ENCODE peak calls at places on chromosomes 11 and 22, in seven cellular contexts. K, D, E, T, I, M and X are unnamed samples. For H3K27me3 and H3K9me3, the result is how much of the 10 kb centered on the place peaks cover.

GRCh38 chr11:10930224-10930960 is 72.5 kb upstream of the ZBED5 start:
- DNase-seq in K (no peak), D (no peak), E (no peak), T (no peak), I (no peak), M (no peak), X (no peak)

GRCh38 chr11:35953081-35953480 is 9.2 kb downstream of the LDLRAD3 start:
- DNase-seq in K (peak), D (no peak), E (no peak), T (no peak), I (no peak), M (no peak), X (no peak)

GRCh38 chr11:975824-976223 is 50.2 kb downstream of the AP2A2 start:
- DNase-seq in K (peak), D (no peak), E (peak), T (peak), I (peak), M (no peak), X (peak)

GRCh38 chr11:64743591-64744543 is at the start of gene RASGRP2:
- DNase-seq in K (peak), D (no peak), E (peak), T (peak), I (peak), M (no peak), X (no peak)

GRCh38 chr22:45238431-45239377 is 2.0 kb downstream of the KIAA0930 start:
- DNase-seq in K (peak), D (no peak), E (no peak), T (no peak), I (no peak), M (no peak), X (no peak)

GRCh38 chr11:110131386-110132123 is 38.4 kb downstream of the ZC3H12C start:
- DNase-seq in K (no peak), D (no peak), E (no peak), T (no peak), I (no peak), M (no peak), X (no peak)

GRCh38 chr11:102564110-102564509 is 33.6 kb upstream of the MMP7 start:
- DNase-seq in K (no peak), D (peak), E (no peak), T (peak), I (no peak), M (no peak), X (no peak)

GRCh38 chr22:25840162-25840561 is 98.2 kb downstream of the MYO18B start:
- DNase-seq in K (no peak), D (no peak), E (no peak), T (no peak), I (peak), M (no peak), X (no peak)

GRCh38 chr22:30305519-30305905 is 16.2 kb upstream of the CASTOR1 start:
- DNase-seq in K (no peak), D (no peak), E (no peak), T (no peak), I (no peak), M (peak), X (no peak)

GRCh38 chr22:19046719-19047609 is 75.2 kb downstream of the DGCR2 start:
- DNase-seq in K (no peak), D (no peak), E (no peak), T (no peak), I (no peak), M (no peak), X (no peak)

GRCh38 chr11:1863352-1864215 is 10.7 kb downstream of the LSP1 start:
- DNase-seq in K (peak), D (peak), E (peak), T (peak), I (no peak), M (no peak), X (peak)

DNA sequence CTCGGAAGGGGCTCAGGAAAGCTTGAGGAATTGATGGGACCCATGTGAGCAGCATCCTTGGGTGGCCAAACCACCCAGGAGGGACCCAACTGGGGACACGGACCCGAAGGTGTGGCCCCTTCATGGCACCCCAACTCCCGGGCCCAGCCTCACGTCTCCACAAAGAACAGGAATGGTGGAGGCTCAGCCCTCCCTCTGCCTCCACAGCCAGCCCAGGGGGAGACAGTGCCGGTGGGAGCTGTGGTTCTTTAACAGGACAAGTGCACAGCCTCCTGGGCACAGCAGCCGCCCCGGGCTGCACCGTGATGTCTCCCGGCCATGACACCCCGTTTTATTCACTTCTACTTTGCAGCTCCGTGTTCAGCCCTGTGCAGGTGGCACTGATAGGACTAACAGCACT is 587.2 kb downstream of the BRD1 start:
- DNase-seq in K (no peak), D (no peak), E (no peak), T (no peak), I (peak), M (no peak), X (no peak)
- H3K27me3 ChIP-seq in K (under half), D (under half), E (under half), T (under half), I (under half), M (under half), X (under half)

DNA sequence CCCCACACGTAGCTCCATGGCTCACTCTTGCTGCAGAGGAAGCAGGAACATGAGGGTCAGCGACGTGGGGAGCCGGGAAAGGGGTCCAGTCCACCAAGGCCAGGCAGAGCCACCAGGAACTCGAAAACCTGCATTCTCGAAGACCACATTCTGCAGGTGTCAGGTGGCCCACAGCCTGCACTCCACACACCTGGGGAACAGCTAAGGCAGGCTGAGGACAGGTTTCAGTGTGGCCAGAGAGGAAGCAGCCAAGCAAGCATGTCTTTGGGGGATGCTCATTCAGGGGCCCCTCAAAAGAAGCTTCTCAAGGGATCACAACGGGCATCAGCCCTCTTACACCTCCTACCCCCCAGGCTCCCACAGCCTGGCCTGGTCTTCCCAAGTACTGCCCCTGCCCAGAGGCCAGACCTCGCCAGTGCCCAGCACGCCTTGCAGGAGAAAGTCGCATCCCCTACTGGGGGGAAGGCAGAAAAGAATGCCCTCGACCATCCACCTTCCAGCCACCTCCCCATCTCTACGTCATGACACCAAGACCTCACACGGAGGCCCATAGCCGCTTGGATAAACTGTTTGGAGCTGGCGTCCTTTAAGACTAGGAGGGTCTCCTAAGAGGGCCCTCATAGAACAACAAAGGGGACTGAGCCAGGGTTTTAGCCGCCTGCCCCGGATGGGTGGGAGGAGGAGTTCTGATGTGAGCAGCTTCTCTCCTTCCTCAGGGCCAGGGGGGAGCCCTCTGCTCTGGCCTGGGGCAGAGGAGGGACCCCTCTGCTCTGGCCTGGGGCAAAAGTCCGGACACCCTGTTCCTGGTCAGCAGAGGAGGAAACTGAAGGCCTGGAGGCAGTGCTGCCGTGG is 2.9 kb downstream of the CSNK1E start:
- DNase-seq in K (no peak), D (no peak), E (no peak), T (no peak), I (no peak), M (no peak), X (no peak)
- TF ChIP-seq YY1 in K (no peak), D (no peak), E (no peak), T (no peak), I (no peak), M (no peak), X (no peak)

GRCh38 chr11:119493712-119494111 is 70.7 kb upstream of the THY1 start:
- DNase-seq in K (no peak), D (no peak), E (peak), T (no peak), I (peak), M (no peak), X (peak)
- H3K9me3 ChIP-seq in K (under half), D (under half), E (under half), T (under half), I (under half), M (under half), X (under half)

GRCh38 chr11:45662096-45662664 is 3.2 kb downstream of the CHST1 start:
- DNase-seq in K (no peak), D (no peak), E (no peak), T (no peak), I (no peak), M (no peak), X (no peak)

GRCh38 chr11:45661417-45662055 is 3.9 kb downstream of the CHST1 start:
- DNase-seq in K (no peak), D (no peak), E (no peak), T (no peak), I (no peak), M (no peak), X (no peak)

GRCh38 chr11:45659818-45660160 is 5.6 kb downstream of the CHST1 start:
- DNase-seq in K (peak), D (no peak), E (no peak), T (no peak), I (no peak), M (no peak), X (no peak)

GRCh38 chr11:45659031-45659817 is 6.2 kb downstream of the CHST1 start:
- DNase-seq in K (no peak), D (no peak), E (no peak), T (no peak), I (no peak), M (no peak), X (no peak)

GRCh38 chr11:45660717-45661416 is 4.6 kb downstream of the CHST1 start:
- DNase-seq in K (no peak), D (no peak), E (no peak), T (no peak), I (no peak), M (no peak), X (no peak)
- H3K27me3 ChIP-seq in K (under half), D (under half), E (half or more), T (half or more), I (under half), M (under half), X (under half)

GRCh38 chr11:80930038-80930437 is 1489.2 kb upstream of the TENM4 start:
- DNase-seq in K (no peak), D (no peak), E (no peak), T (no peak), I (no peak), M (no peak), X (no peak)

GRCh38 chr11:80925291-80925690 is 1484.5 kb upstream of the TENM4 start:
- DNase-seq in K (no peak), D (no peak), E (no peak), T (no peak), I (no peak), M (no peak), X (no peak)

GRCh38 chr11:80929406-80929805 is 1488.6 kb upstream of the TENM4 start:
- DNase-seq in K (no peak), D (no peak), E (no peak), T (no peak), I (no peak), M (no peak), X (no peak)
- TF ChIP-seq YY1 in K (no peak), D (no peak), E (no peak), T (no peak), I (no peak), M (no peak), X (no peak)

DNA sequence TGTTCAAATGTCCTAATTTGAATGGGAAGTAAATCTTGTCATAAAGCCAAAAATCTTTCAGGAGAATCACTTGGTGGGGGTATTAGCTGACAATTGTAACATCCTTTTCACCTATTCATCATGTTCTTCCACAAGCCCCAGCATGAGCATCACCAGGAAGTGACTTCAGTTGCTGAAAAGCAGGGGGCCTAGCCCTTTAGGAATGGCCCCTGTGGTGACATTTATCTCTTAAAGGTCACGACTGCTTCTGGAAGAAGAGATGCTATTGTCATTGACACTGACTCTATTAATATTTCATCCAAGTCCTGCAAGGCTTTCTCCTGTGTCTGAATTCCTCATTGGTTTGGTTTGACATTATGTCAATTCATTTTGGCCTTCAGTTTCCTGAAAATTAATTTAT is 92.6 kb downstream of the OR5AK2 start:
- DNase-seq in K (no peak), D (no peak), E (no peak), T (no peak), I (no peak), M (no peak), X (peak)
- H3K9me3 ChIP-seq in K (under half), D (under half), E (under half), T (under half), I (under half), M (under half), X (under half)